ENCODE peak calls at places on chromosome X, in four cellular contexts. D is neural crest cell; S is stimulated activated CD8-positive, alpha-beta memory T cell treated with anti-CD3 and anti-CD28 coated beads, Interleukin-4, amount 100 ng/mL, for 1 hour; W is Right ventricle myocardium inferior. V is an unnamed sample.

GRCh38 chrX:54182194-54182863 is 725 bp downstream of the FAM120C start:
- DNase-seq in D (peak; percentile 15), S (peak; percentile 34), W (peak; percentile 82), V (peak; percentile 25)

GRCh38 chrX:101658661-101659477 is 781 bp downstream of the ARMCX2 start:
- DNase-seq in D (peak; percentile 45), S (peak; percentile 9), W (peak; percentile 85), V (peak; percentile 32)

GRCh38 chrX:81528041-81528440 is 326.1 kb downstream of the SH3BGRL start:
- DNase-seq in D (no peak), S (no peak), W (no peak), V (no peak)

GRCh38 chrX:68978211-68978780 is 149.5 kb downstream of the EFNB1 start:
- DNase-seq in D (no peak), S (no peak), W (no peak), V (no peak)

GRCh38 chrX:69195197-69195596 is 29.9 kb upstream of the PJA1 start:
- DNase-seq in D (no peak), S (no peak), W (no peak), V (no peak)

GRCh38 chrX:35380808-35381700 is 417.1 kb upstream of the MAGEB16 start:
- DNase-seq in D (no peak), S (no peak), W (no peak), V (peak; percentile 0)

GRCh38 chrX:105975382-105975781 is 63.1 kb downstream of the SERPINA7 start:
- DNase-seq in D (no peak), S (no peak), W (no peak), V (no peak)

GRCh38 chrX:18561020-18561419 is 110.9 kb downstream of the RS1 start:
- DNase-seq in D (no peak), S (no peak), W (no peak), V (no peak)

GRCh38 chrX:129449141-129449540 is 74.1 kb downstream of the SMARCA1 start:
- DNase-seq in D (no peak), S (no peak), W (no peak), V (no peak)

GRCh38 chrX:49816435-49816834 is 12.7 kb upstream of the PAGE4 start:
- DNase-seq in D (no peak), S (no peak), W (no peak), V (no peak)

GRCh38 chrX:109926743-109927662 is 75.9 kb upstream of the TMEM164 start:
- DNase-seq in D (no peak), S (no peak), W (no peak), V (no peak)

GRCh38 chrX:154988719-154989118 is 33.8 kb downstream of the F8 start:
- DNase-seq in D (no peak), S (no peak), W (no peak), V (no peak)

GRCh38 chrX:22095306-22095705 is 63.2 kb downstream of the PHEX start:
- DNase-seq in D (no peak), S (no peak), W (peak; percentile 57), V (no peak)

GRCh38 chrX:45668686-45669443 is 468.2 kb upstream of the DIPK2B start:
- DNase-seq in D (no peak), S (no peak), W (no peak), V (no peak)

GRCh38 chrX:13194291-13195103 is 125.4 kb downstream of the ATXN3L start:
- DNase-seq in D (no peak), S (no peak), W (no peak), V (peak; percentile 80)

GRCh38 chrX:129360175-129360574 is 163.1 kb downstream of the SMARCA1 start:
- DNase-seq in D (peak; percentile 52), S (no peak), W (no peak), V (peak; percentile 53)

GRCh38 chrX:153924149-153924861 is 1.8 kb downstream of the ARHGAP4 start:
- DNase-seq in D (no peak), S (no peak), W (no peak), V (no peak)

GRCh38 chrX:132488819-132489255 is at the start of gene MBNL3:
- DNase-seq in D (no peak), S (peak; percentile 36), W (peak; percentile 67), V (peak; percentile 45)

GRCh38 chrX:1601768-1602085 is 10.3 kb downstream of the AKAP17A start:
- DNase-seq in D (no peak), S (no peak), W (no peak), V (no peak)